ENCODE peak calls at places on chromosomes 11 and 22, in seven cellular contexts. One of them, this sample, is unnamed.
A peak's percentile ranks its signal among the peaks of the same experiment; 100 is the strongest.

GRCh38 chr11:74605403-74605802 is 13.0 kb downstream of the POLD3 start:
- DNase-seq in trophoblast cell: no peak
- DNase-seq in ovary: no peak
- DNase-seq in CD4-positive, alpha-beta memory T cell: no peak
- DNase-seq in neural progenitor cell: no peak
- DNase-seq in testis: no peak
- DNase-seq in CD4-positive, CD25-positive, alpha-beta regulatory T cell: no peak
- DNase-seq in this sample: no peak

GRCh38 chr11:130622126-130622525 is 173.7 kb downstream of the ADAMTS15 start:
- DNase-seq in testis: no peak
- DNase-seq in trophoblast cell: no peak
- DNase-seq in ovary: no peak
- DNase-seq in CD4-positive, alpha-beta memory T cell: no peak
- DNase-seq in neural progenitor cell: no peak
- DNase-seq in CD4-positive, CD25-positive, alpha-beta regulatory T cell: no peak
- DNase-seq in this sample: no peak

GRCh38 chr11:75077316-75077715 is 19.4 kb downstream of the OR2AT4 start:
- DNase-seq in neural progenitor cell: no peak
- DNase-seq in trophoblast cell: peak; percentile 25
- DNase-seq in ovary: no peak
- DNase-seq in CD4-positive, alpha-beta memory T cell: no peak
- DNase-seq in testis: no peak
- DNase-seq in CD4-positive, CD25-positive, alpha-beta regulatory T cell: no peak
- DNase-seq in this sample: no peak

GRCh38 chr22:22802346-22802970 is 85.2 kb upstream of the IGLL5 start:
- DNase-seq in trophoblast cell: peak; percentile 10
- DNase-seq in neural progenitor cell: peak; percentile 26
- DNase-seq in ovary: no peak
- DNase-seq in CD4-positive, CD25-positive, alpha-beta regulatory T cell: no peak
- DNase-seq in testis: no peak
- DNase-seq in CD4-positive, alpha-beta memory T cell: no peak
- DNase-seq in this sample: no peak

GRCh38 chr11:46367244-46367915 is 14.1 kb upstream of the MDK start:
- DNase-seq in CD4-positive, CD25-positive, alpha-beta regulatory T cell: peak; percentile 58
- DNase-seq in testis: peak; percentile 77
- DNase-seq in trophoblast cell: no peak
- DNase-seq in CD4-positive, alpha-beta memory T cell: peak; percentile 71
- DNase-seq in neural progenitor cell: peak; percentile 84
- DNase-seq in ovary: peak; percentile 75
- DNase-seq in this sample: peak; percentile 66

GRCh38 chr22:43826142-43827093 is 14.3 kb upstream of the EFCAB6 start:
- DNase-seq in testis: peak; percentile 50
- DNase-seq in ovary: no peak
- DNase-seq in trophoblast cell: no peak
- DNase-seq in CD4-positive, alpha-beta memory T cell: no peak
- DNase-seq in neural progenitor cell: no peak
- DNase-seq in CD4-positive, CD25-positive, alpha-beta regulatory T cell: no peak
- DNase-seq in this sample: peak; percentile 48

GRCh38 chr22:24186352-24186740 is 5.1 kb downstream of the SUSD2 start:
- DNase-seq in CD4-positive, alpha-beta memory T cell: no peak
- DNase-seq in CD4-positive, CD25-positive, alpha-beta regulatory T cell: no peak
- DNase-seq in neural progenitor cell: no peak
- DNase-seq in ovary: no peak
- DNase-seq in testis: no peak
- DNase-seq in trophoblast cell: peak; percentile 73
- DNase-seq in this sample: no peak

GRCh38 chr11:116171271-116172140 is 601.3 kb downstream of the BUD13 start:
- DNase-seq in CD4-positive, CD25-positive, alpha-beta regulatory T cell: no peak
- DNase-seq in testis: no peak
- DNase-seq in trophoblast cell: no peak
- DNase-seq in neural progenitor cell: no peak
- DNase-seq in CD4-positive, alpha-beta memory T cell: no peak
- DNase-seq in ovary: no peak
- DNase-seq in this sample: no peak

GRCh38 chr11:65417221-65417701 is 5.3 kb upstream of the NEAT1 start:
- DNase-seq in ovary: peak; percentile 65
- DNase-seq in neural progenitor cell: no peak
- DNase-seq in testis: peak; percentile 52
- DNase-seq in trophoblast cell: peak; percentile 3
- DNase-seq in CD4-positive, alpha-beta memory T cell: peak; percentile 10
- DNase-seq in CD4-positive, CD25-positive, alpha-beta regulatory T cell: no peak
- DNase-seq in this sample: peak; percentile 85

GRCh38 chr22:30386960-30387848 is at the start of gene RNF215:
- DNase-seq in CD4-positive, alpha-beta memory T cell: peak; percentile 80
- DNase-seq in CD4-positive, CD25-positive, alpha-beta regulatory T cell: peak; percentile 78
- DNase-seq in neural progenitor cell: peak; percentile 94
- DNase-seq in ovary: peak; percentile 85
- DNase-seq in trophoblast cell: peak; percentile 90
- DNase-seq in testis: peak; percentile 86
- DNase-seq in this sample: peak; percentile 80

GRCh38 chr22:19178065-19178658 is 374 bp downstream of the SLC25A1 start:
- DNase-seq in ovary: no peak
- DNase-seq in CD4-positive, CD25-positive, alpha-beta regulatory T cell: peak; percentile 64
- DNase-seq in trophoblast cell: peak; percentile 52
- DNase-seq in testis: peak; percentile 28
- DNase-seq in neural progenitor cell: peak; percentile 83
- DNase-seq in CD4-positive, alpha-beta memory T cell: no peak
- DNase-seq in this sample: peak; percentile 60

GRCh38 chr11:61071208-61071681 is 31.0 kb upstream of the CD5 start:
- DNase-seq in trophoblast cell: no peak
- DNase-seq in CD4-positive, alpha-beta memory T cell: peak; percentile 73
- DNase-seq in testis: no peak
- DNase-seq in ovary: no peak
- DNase-seq in neural progenitor cell: no peak
- DNase-seq in CD4-positive, CD25-positive, alpha-beta regulatory T cell: peak; percentile 30
- DNase-seq in this sample: no peak

GRCh38 chr22:19930537-19931486 is 10.8 kb upstream of the COMT start:
- DNase-seq in trophoblast cell: no peak
- DNase-seq in testis: no peak
- DNase-seq in CD4-positive, alpha-beta memory T cell: no peak
- DNase-seq in ovary: no peak
- DNase-seq in CD4-positive, CD25-positive, alpha-beta regulatory T cell: no peak
- DNase-seq in neural progenitor cell: no peak
- DNase-seq in this sample: no peak

GRCh38 chr22:41589260-41589600 is 410 bp downstream of the PMM1 start:
- DNase-seq in neural progenitor cell: peak; percentile 66
- DNase-seq in CD4-positive, alpha-beta memory T cell: no peak
- DNase-seq in testis: peak; percentile 34
- DNase-seq in trophoblast cell: no peak
- DNase-seq in ovary: no peak
- DNase-seq in CD4-positive, CD25-positive, alpha-beta regulatory T cell: no peak
- DNase-seq in this sample: peak; percentile 55

GRCh38 chr11:113670830-113671215 is 35.3 kb downstream of the TMPRSS5 start:
- DNase-seq in CD4-positive, alpha-beta memory T cell: no peak
- DNase-seq in neural progenitor cell: no peak
- DNase-seq in testis: no peak
- DNase-seq in ovary: no peak
- DNase-seq in trophoblast cell: no peak
- DNase-seq in CD4-positive, CD25-positive, alpha-beta regulatory T cell: no peak
- DNase-seq in this sample: no peak

GRCh38 chr11:112255075-112255739 is 5.5 kb downstream of the PLET1 start:
- DNase-seq in neural progenitor cell: no peak
- DNase-seq in trophoblast cell: peak; percentile 32
- DNase-seq in testis: peak; percentile 43
- DNase-seq in CD4-positive, CD25-positive, alpha-beta regulatory T cell: no peak
- DNase-seq in CD4-positive, alpha-beta memory T cell: no peak
- DNase-seq in ovary: no peak
- DNase-seq in this sample: peak; percentile 79

GRCh38 chr11:41328324-41328723 is 131.1 kb downstream of the LRRC4C start:
- DNase-seq in testis: no peak
- DNase-seq in CD4-positive, CD25-positive, alpha-beta regulatory T cell: no peak
- DNase-seq in CD4-positive, alpha-beta memory T cell: no peak
- DNase-seq in ovary: no peak
- DNase-seq in neural progenitor cell: no peak
- DNase-seq in trophoblast cell: no peak
- DNase-seq in this sample: no peak

GRCh38 chr11:95264881-95265280 is 33.9 kb upstream of the SESN3 start:
- DNase-seq in trophoblast cell: no peak
- DNase-seq in CD4-positive, alpha-beta memory T cell: no peak
- DNase-seq in neural progenitor cell: no peak
- DNase-seq in CD4-positive, CD25-positive, alpha-beta regulatory T cell: no peak
- DNase-seq in ovary: no peak
- DNase-seq in testis: no peak
- DNase-seq in this sample: no peak

GRCh38 chr22:24302591-24302990 is 32.0 kb downstream of the SPECC1L start:
- DNase-seq in neural progenitor cell: no peak
- DNase-seq in ovary: no peak
- DNase-seq in CD4-positive, CD25-positive, alpha-beta regulatory T cell: no peak
- DNase-seq in testis: no peak
- DNase-seq in CD4-positive, alpha-beta memory T cell: no peak
- DNase-seq in trophoblast cell: no peak
- DNase-seq in this sample: no peak

GRCh38 chr11:78577495-78577894 is 2.8 kb upstream of the NARS2 start:
- DNase-seq in trophoblast cell: no peak
- DNase-seq in testis: no peak
- DNase-seq in ovary: no peak
- DNase-seq in CD4-positive, alpha-beta memory T cell: no peak
- DNase-seq in CD4-positive, CD25-positive, alpha-beta regulatory T cell: no peak
- DNase-seq in neural progenitor cell: no peak
- DNase-seq in this sample: no peak

GRCh38 chr11:78573271-78574035 is 1.2 kb downstream of the NARS2 start:
- DNase-seq in CD4-positive, alpha-beta memory T cell: no peak
- DNase-seq in trophoblast cell: no peak
- DNase-seq in ovary: no peak
- DNase-seq in neural progenitor cell: peak; percentile 50
- DNase-seq in CD4-positive, CD25-positive, alpha-beta regulatory T cell: no peak
- DNase-seq in testis: no peak
- DNase-seq in this sample: no peak

GRCh38 chr11:78575478-78575877 is 814 bp upstream of the NARS2 start:
- DNase-seq in ovary: no peak
- DNase-seq in testis: no peak
- DNase-seq in CD4-positive, CD25-positive, alpha-beta regulatory T cell: no peak
- DNase-seq in neural progenitor cell: no peak
- DNase-seq in CD4-positive, alpha-beta memory T cell: no peak
- DNase-seq in trophoblast cell: peak; percentile 28
- DNase-seq in this sample: peak; percentile 24

GRCh38 chr11:78574386-78575381 is at the start of gene NARS2:
- DNase-seq in trophoblast cell: peak; percentile 98
- DNase-seq in testis: peak; percentile 99
- DNase-seq in neural progenitor cell: peak; percentile 97
- DNase-seq in CD4-positive, CD25-positive, alpha-beta regulatory T cell: peak; percentile 96
- DNase-seq in CD4-positive, alpha-beta memory T cell: peak; percentile 96
- DNase-seq in ovary: peak; percentile 98
- DNase-seq in this sample: peak; percentile 99

GRCh38 chr11:78576549-78577097 is 2.0 kb upstream of the NARS2 start:
- DNase-seq in trophoblast cell: no peak
- DNase-seq in neural progenitor cell: no peak
- DNase-seq in CD4-positive, alpha-beta memory T cell: no peak
- DNase-seq in CD4-positive, CD25-positive, alpha-beta regulatory T cell: no peak
- DNase-seq in ovary: no peak
- DNase-seq in testis: no peak
- DNase-seq in this sample: no peak
- H3K27ac ChIP-seq in trophoblast cell: no peak overlapping the region
- H3K27ac ChIP-seq in neural progenitor cell: no peak overlapping the region
- H3K27ac ChIP-seq in CD4-positive, alpha-beta memory T cell: no peak overlapping the region
- H3K27ac ChIP-seq in CD4-positive, CD25-positive, alpha-beta regulatory T cell: no peak overlapping the region
- H3K27ac ChIP-seq in ovary: no peak overlapping the region
- H3K27ac ChIP-seq in testis: no peak overlapping the region
- H3K27ac ChIP-seq in this sample: no peak overlapping the region

DNA sequence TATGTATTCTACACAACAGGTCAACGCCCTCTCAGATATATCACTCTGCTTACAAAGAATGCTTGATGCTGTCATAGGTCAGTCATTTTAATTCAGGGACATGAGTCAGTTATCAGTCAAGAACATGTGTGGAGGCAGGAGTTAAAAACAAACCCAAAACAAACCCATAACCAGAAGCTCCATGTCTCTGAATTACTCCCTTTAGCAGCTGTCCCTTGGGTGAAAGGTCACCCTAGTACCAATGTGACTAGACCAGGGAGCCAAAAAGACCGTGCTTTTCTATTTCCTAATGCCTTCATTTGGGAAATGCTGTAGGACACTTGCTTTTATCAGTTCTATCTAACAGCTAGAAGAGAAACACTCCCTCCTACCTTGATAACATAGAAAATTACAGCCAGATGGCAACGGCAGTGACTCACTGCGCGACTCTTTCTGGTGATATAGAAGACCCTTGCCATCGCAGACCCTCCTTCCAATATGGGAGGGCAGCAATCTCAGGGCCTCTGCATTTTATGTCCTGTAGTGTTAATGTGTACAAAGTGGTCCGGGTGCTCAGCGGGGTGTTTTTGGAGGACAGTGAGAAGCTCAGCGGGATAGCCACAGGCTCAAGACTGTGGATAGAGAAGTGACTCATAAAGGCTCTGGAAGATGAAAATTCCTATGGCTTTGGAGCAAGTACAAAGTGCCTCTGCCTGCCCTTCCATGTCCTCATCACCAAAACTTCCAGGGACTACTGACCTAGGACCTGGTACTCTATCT is 24.8 kb downstream of the APOL5 start:
- DNase-seq in ovary: no peak
- DNase-seq in CD4-positive, CD25-positive, alpha-beta regulatory T cell: no peak
- DNase-seq in CD4-positive, alpha-beta memory T cell: no peak
- DNase-seq in testis: no peak
- DNase-seq in trophoblast cell: peak; percentile 95
- DNase-seq in neural progenitor cell: no peak
- DNase-seq in this sample: no peak
- H3K27ac ChIP-seq in ovary: no peak overlapping the region
- H3K27ac ChIP-seq in CD4-positive, CD25-positive, alpha-beta regulatory T cell: no peak overlapping the region
- H3K27ac ChIP-seq in CD4-positive, alpha-beta memory T cell: no peak overlapping the region
- H3K27ac ChIP-seq in testis: no peak overlapping the region
- H3K27ac ChIP-seq in trophoblast cell: no peak overlapping the region
- H3K27ac ChIP-seq in neural progenitor cell: no peak overlapping the region
- H3K27ac ChIP-seq in this sample: peak overlapping the region; percentile 14

DNA sequence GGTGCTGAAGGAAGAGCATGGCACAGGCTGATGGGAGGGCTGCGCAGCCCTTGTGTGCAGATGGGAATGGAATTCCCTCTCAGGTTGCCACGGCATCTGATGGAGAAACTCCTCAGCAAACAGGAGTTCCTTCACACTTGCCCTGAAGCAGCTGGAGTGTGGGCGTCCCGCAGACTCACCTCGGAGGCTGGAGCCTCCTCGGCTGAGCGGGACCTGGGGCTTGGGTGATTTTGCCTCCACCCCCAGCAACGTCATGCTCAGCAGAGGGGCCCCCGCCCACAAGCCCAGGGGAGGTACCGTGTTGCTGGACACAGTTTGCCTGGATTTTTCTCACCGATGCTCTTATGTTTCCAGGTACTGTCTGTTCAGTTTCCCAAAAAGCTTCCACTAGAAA is 63.4 kb downstream of the MYO7A start:
- DNase-seq in CD4-positive, CD25-positive, alpha-beta regulatory T cell: no peak
- DNase-seq in neural progenitor cell: no peak
- DNase-seq in testis: no peak
- DNase-seq in ovary: no peak
- DNase-seq in CD4-positive, alpha-beta memory T cell: no peak
- DNase-seq in trophoblast cell: no peak
- DNase-seq in this sample: no peak
- H3K27ac ChIP-seq in CD4-positive, CD25-positive, alpha-beta regulatory T cell: no peak overlapping the region
- H3K27ac ChIP-seq in neural progenitor cell: no peak overlapping the region
- H3K27ac ChIP-seq in testis: no peak overlapping the region
- H3K27ac ChIP-seq in ovary: no peak overlapping the region
- H3K27ac ChIP-seq in CD4-positive, alpha-beta memory T cell: no peak overlapping the region
- H3K27ac ChIP-seq in trophoblast cell: no peak overlapping the region
- H3K27ac ChIP-seq in this sample: no peak overlapping the region

DNA sequence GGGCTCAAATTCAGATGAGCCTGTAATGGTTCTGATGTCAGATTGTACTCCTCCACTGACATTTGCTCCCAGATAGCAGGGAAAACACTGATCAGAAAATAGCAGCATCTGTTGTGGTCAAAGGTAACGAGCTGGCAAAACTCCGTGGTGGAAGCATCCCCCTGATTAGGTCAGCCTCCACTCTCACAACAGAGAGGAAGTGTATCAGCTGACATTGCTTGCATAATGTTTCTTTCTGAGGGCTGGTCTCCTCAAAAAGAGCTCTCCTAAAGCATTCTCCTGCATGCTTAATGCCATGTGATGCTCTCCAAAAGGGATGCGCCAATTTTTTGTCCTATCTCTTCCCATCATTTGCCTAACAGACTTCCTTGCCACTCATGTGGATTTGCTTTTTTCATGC is 6.2 kb upstream of the TENM4 start:
- DNase-seq in testis: no peak
- DNase-seq in trophoblast cell: no peak
- DNase-seq in CD4-positive, CD25-positive, alpha-beta regulatory T cell: no peak
- DNase-seq in neural progenitor cell: no peak
- DNase-seq in ovary: no peak
- DNase-seq in CD4-positive, alpha-beta memory T cell: no peak
- DNase-seq in this sample: no peak
- H3K27ac ChIP-seq in testis: no peak overlapping the region
- H3K27ac ChIP-seq in trophoblast cell: no peak overlapping the region
- H3K27ac ChIP-seq in CD4-positive, CD25-positive, alpha-beta regulatory T cell: no peak overlapping the region
- H3K27ac ChIP-seq in neural progenitor cell: no peak overlapping the region
- H3K27ac ChIP-seq in ovary: no peak overlapping the region
- H3K27ac ChIP-seq in CD4-positive, alpha-beta memory T cell: no peak overlapping the region
- H3K27ac ChIP-seq in this sample: no peak overlapping the region